ENCODE peak calls at places on chromosomes 2 and 18, in seven cellular contexts. Z is neural progenitor cell, X is heart right ventricle, G is GM23338, D is A673, W is SK-N-SH, E is thyroid gland. R is an unnamed sample. For H3K4me1, the result is how much of the 10 kb centered on the place peaks cover.

GRCh38 chr2:118509319-118510016 is 338.0 kb downstream of the EN1 start:
- DNase-seq in W (no peak), G (no peak), Z (no peak), E (no peak), D (no peak), X (no peak), R (no peak)

GRCh38 chr2:231395188-231396057 is at the start of gene B3GNT7:
- DNase-seq in E (no peak), Z (peak), X (no peak), G (peak), W (peak), D (no peak), R (no peak)

GRCh38 chr2:122011493-122012270 is 256.2 kb downstream of the TSN start:
- DNase-seq in Z (no peak), D (no peak), E (no peak), G (no peak), W (no peak), X (no peak), R (no peak)

GRCh38 chr2:25411281-25411680 is 69.6 kb upstream of the DNMT3A start:
- DNase-seq in Z (no peak), D (no peak), W (no peak), G (no peak), E (no peak), X (no peak), R (no peak)

GRCh38 chr2:180938419-180938818 is 42.0 kb upstream of the UBE2E3 start:
- DNase-seq in Z (no peak), X (no peak), W (no peak), E (no peak), D (no peak), G (no peak), R (no peak)

GRCh38 chr2:125491663-125492062 is 1164.3 kb upstream of the GYPC start:
- DNase-seq in W (no peak), G (no peak), X (no peak), D (no peak), E (no peak), Z (no peak), R (no peak)

GRCh38 chr2:207133862-207134519 is 31.8 kb downstream of the KLF7 start:
- DNase-seq in G (peak), D (peak), X (peak), E (peak), W (no peak), Z (peak), R (peak)

GRCh38 chr18:47175283-47175894 is 775 bp downstream of the IER3IP1 start:
- DNase-seq in D (no peak), W (no peak), E (peak), X (no peak), G (peak), Z (peak), R (peak)

GRCh38 chr2:234044157-234044556 is 6.3 kb upstream of the SPP2 start:
- DNase-seq in E (no peak), G (no peak), X (no peak), Z (no peak), W (no peak), D (no peak), R (no peak)

GRCh38 chr2:189072036-189072435 is 97.9 kb downstream of the COL3A1 start:
- DNase-seq in D (no peak), X (no peak), E (no peak), G (no peak), Z (no peak), W (no peak), R (no peak)

GRCh38 chr2:168035458-168035857 is 211.9 kb downstream of the STK39 start:
- DNase-seq in Z (no peak), G (no peak), X (no peak), W (no peak), E (no peak), D (no peak), R (no peak)

GRCh38 chr2:215280326-215280725 is 31.5 kb upstream of the ATIC start:
- DNase-seq in D (peak), Z (no peak), E (peak), W (no peak), G (no peak), X (no peak), R (no peak)

DNA sequence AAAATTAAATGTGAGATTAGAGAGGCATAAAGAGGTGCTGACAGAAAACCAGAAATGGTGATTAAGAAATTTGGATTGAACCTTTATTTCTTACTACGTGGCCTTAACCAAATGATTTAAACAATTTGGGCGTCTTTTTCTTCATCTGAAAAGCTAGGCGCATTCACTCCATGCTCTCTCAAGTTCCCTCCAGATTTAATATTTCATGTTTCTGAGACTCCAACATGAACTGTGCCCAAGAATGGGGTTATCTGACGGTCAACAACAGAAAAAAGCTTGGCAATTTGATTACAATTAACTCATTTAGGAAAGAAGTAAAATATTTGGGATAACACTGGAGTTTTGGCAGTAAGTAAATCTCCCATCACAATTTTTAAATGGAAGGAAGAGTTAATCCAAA is 345.3 kb downstream of the ARHGAP15 start:
- DNase-seq in X (no peak), W (no peak), E (no peak), D (no peak), G (no peak), Z (no peak), R (no peak)
- H3K4me1 ChIP-seq in X (under half), W (under half), E (under half), D (under half), G (under half), Z (under half), R (under half)

DNA sequence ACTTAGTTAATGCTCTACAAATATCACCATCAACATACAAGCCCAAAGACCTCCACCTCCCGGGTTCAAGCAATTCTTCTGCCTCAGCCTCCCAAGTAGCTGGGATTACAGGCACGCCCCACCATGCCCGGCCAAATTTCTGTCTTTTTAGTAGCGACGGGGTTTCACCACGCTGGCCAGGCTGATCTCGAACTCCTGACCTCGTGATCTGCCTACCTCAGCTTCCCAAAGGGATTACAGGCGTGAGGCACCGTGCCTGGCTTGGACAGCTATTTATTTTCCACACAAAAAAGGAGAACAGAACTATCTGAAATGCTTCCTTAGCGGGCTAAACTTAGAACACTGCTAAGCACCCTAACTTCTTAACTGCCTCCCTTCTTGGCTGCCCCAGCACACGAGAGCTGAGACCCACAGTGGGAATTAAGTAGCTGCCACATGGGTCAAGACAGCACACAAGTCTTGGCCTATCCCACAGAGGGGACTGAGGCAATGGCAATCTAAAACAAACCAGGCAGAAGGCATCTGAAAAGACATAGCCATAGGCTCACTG is 24.8 kb downstream of the CYTIP start:
- DNase-seq in X (no peak), Z (no peak), E (no peak), G (no peak), D (no peak), W (no peak), R (no peak)
- H3K4me1 ChIP-seq in X (under half), Z (under half), E (under half), G (under half), D (under half), W (under half), R (under half)

GRCh38 chr2:112693596-112693995 is 27.2 kb upstream of the NT5DC4 start:
- DNase-seq in Z (no peak), E (no peak), G (no peak), D (no peak), W (no peak), X (no peak), R (no peak)

GRCh38 chr2:112690853-112691390 is 29.9 kb upstream of the NT5DC4 start:
- DNase-seq in W (peak), X (peak), E (peak), G (peak), Z (peak), D (peak), R (peak)

GRCh38 chr2:112692914-112693313 is 27.9 kb upstream of the NT5DC4 start:
- DNase-seq in G (no peak), D (no peak), Z (no peak), W (no peak), X (no peak), E (no peak), R (no peak)

GRCh38 chr2:112691761-112692370 is 29.0 kb upstream of the NT5DC4 start:
- DNase-seq in Z (no peak), D (no peak), W (no peak), E (no peak), X (no peak), G (no peak), R (no peak)

GRCh38 chr2:112692496-112692911 is 28.3 kb upstream of the NT5DC4 start:
- DNase-seq in X (no peak), D (no peak), E (no peak), W (no peak), G (peak), Z (no peak), R (peak)
- H3K4me1 ChIP-seq in X (under half), D (under half), E (under half), W (under half), G (under half), Z (under half), R (under half)

DNA sequence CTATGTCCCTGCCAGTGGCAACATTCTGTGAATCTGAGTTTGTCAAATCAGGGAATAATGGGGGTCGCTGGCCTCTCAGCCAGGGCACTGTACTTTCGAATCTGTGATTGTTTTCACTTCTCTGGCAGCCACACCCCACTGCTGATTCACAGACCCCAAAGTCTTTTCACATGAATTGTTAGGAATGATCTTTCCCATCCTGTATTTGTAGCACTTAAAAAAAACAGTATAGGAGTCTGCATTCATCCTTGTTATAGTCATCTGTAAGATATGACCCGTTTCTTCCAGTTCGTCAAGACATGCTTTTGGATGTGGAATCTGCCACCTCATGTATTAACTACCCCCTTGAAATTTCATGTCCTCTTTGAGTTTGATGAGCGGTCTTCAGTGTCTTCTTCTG is 928 bp downstream of the NAGK start:
- DNase-seq in G (no peak), Z (no peak), X (no peak), E (no peak), D (no peak), W (no peak), R (no peak)
- H3K4me1 ChIP-seq in G (under half), Z (under half), X (under half), E (under half), D (under half), W (under half), R (under half)

GRCh38 chr18:74595425-74595824 is 2.2 kb upstream of the ZNF407 start:
- DNase-seq in G (no peak), X (no peak), E (no peak), Z (no peak), D (no peak), W (no peak), R (no peak)
- H3K4me1 ChIP-seq in G (under half), X (under half), E (under half), Z (under half), D (under half), W (under half), R (under half)

GRCh38 chr2:48147719-48148118 is 241.4 kb upstream of the FBXO11 start:
- DNase-seq in W (no peak), E (no peak), Z (no peak), D (no peak), X (no peak), G (no peak), R (no peak)
- H3K4me1 ChIP-seq in W (under half), E (under half), Z (under half), D (under half), X (under half), G (under half), R (under half)

R was measured in SJCRH30.